ENCODE peak calls at places on chromosomes 11 and 22, in seven cellular contexts. L, M, W, E, A, O and K are unnamed samples.

GRCh38 chr11:119148855-119149370 is at the start of gene ABCG4:
- DNase-seq in E (peak; percentile 18), M (no peak), O (peak; percentile 31), W (peak; percentile 46), A (no peak), L (peak; percentile 70), K (peak; percentile 26)

GRCh38 chr11:74671520-74672196 is 59.6 kb downstream of the CHRDL2 start:
- DNase-seq in M (no peak), A (no peak), W (no peak), E (peak; percentile 56), O (no peak), L (no peak), K (no peak)

GRCh38 chr22:37870273-37870672 is 21.1 kb downstream of the EIF3L start:
- DNase-seq in L (no peak), O (no peak), E (no peak), A (peak; percentile 51), W (no peak), M (no peak), K (no peak)

GRCh38 chr22:19554834-19555404 is 30.7 kb upstream of the CLDN5 start:
- DNase-seq in O (no peak), M (no peak), E (peak; percentile 35), W (no peak), L (peak; percentile 85), A (no peak), K (peak; percentile 93)

GRCh38 chr11:73218830-73219215 is 742 bp downstream of the P2RY2 start:
- DNase-seq in A (no peak), O (no peak), M (no peak), E (no peak), W (no peak), L (no peak), K (no peak)

GRCh38 chr22:26673485-26673884 is 16.1 kb downstream of the MIAT start:
- DNase-seq in L (no peak), E (no peak), O (no peak), W (peak; percentile 61), M (no peak), A (no peak), K (no peak)

GRCh38 chr11:34068098-34068497 is 16.6 kb downstream of the CAPRIN1 start:
- DNase-seq in A (no peak), W (no peak), O (no peak), E (no peak), M (no peak), L (no peak), K (no peak)

GRCh38 chr11:92929168-92930053 is 40.0 kb upstream of the MTNR1B start:
- DNase-seq in L (no peak), M (no peak), W (no peak), E (no peak), O (no peak), A (no peak), K (no peak)

GRCh38 chr22:29710922-29711593 is 8.7 kb upstream of the CABP7 start:
- DNase-seq in A (no peak), O (no peak), M (peak; percentile 26), W (no peak), L (no peak), E (no peak), K (no peak)

GRCh38 chr11:1219836-1220810 is 2.7 kb upstream of the MUC5B start:
- DNase-seq in O (no peak), A (no peak), E (no peak), W (no peak), M (no peak), L (no peak), K (peak; percentile 49)

GRCh38 chr22:25070870-25071465 is 118.5 kb downstream of the KIAA1671 start:
- DNase-seq in A (no peak), L (no peak), E (no peak), M (no peak), O (no peak), W (no peak), K (no peak)